ENCODE peak calls at places on chromosomes 13 and 19, in four cellular contexts. H is adrenal gland; C is CD8-positive, alpha-beta T cell; K is GM23338. E is an unnamed sample.

GRCh38 chr13:90154311-90154960 is 1193.1 kb upstream of the MIR17HG start:
- DNase-seq in C (no peak), K (no peak), H (no peak), E (no peak)

GRCh38 chr13:31044658-31045620 is 112.5 kb downstream of the TEX26 start:
- DNase-seq in H (no peak), C (no peak), K (no peak), E (no peak)

GRCh38 chr19:371501-372160 is 27.0 kb upstream of the MIER2 start:
- DNase-seq in C (no peak), K (no peak), H (no peak), E (no peak)

GRCh38 chr19:18091217-18091608 is 4.5 kb upstream of the IL12RB1 start:
- DNase-seq in C (peak), H (peak), K (no peak), E (peak)

GRCh38 chr13:50026788-50027473 is 11.7 kb downstream of the KCNRG start:
- DNase-seq in H (no peak), C (no peak), K (no peak), E (no peak)

GRCh38 chr19:8261881-8262280 is 46.3 kb downstream of the CD320 start:
- DNase-seq in H (no peak), C (no peak), K (no peak), E (no peak)

GRCh38 chr13:40780822-40781401 is 8.5 kb upstream of the SLC25A15 start:
- DNase-seq in H (no peak), C (no peak), K (peak), E (no peak)

GRCh38 chr19:2575734-2576481 is 100.0 kb downstream of the GADD45B start:
- DNase-seq in H (peak), K (no peak), C (no peak), E (peak)

GRCh38 chr19:1001538-1002166 is 1.4 kb downstream of the GRIN3B start:
- DNase-seq in K (peak), H (no peak), C (peak), E (no peak)

GRCh38 chr13:70964124-70964523 is 855.9 kb upstream of the KLHL1 start:
- DNase-seq in H (no peak), K (no peak), C (no peak), E (no peak)

GRCh38 chr13:89951341-89951740 is 1396.1 kb upstream of the MIR17HG start:
- DNase-seq in C (no peak), H (no peak), K (no peak), E (no peak)

GRCh38 chr19:58345558-58345957 is 7.7 kb downstream of the A1BG start:
- DNase-seq in C (no peak), K (no peak), H (no peak), E (no peak)

GRCh38 chr19:15265849-15266248 is 33.6 kb upstream of the EPHX3 start:
- DNase-seq in H (peak), C (no peak), K (no peak), E (peak)

GRCh38 chr13:109256866-109257760 is 529.3 kb downstream of the IRS2 start:
- DNase-seq in H (peak), K (peak), C (no peak), E (no peak)

GRCh38 chr13:98977568-98978270 is at the start of gene DOCK9:
- DNase-seq in K (peak), H (no peak), C (no peak), E (peak)

GRCh38 chr13:25982908-25983307 is 68.9 kb downstream of the SHISA2 start:
- DNase-seq in K (no peak), H (no peak), C (no peak), E (no peak)

GRCh38 chr19:947707-948533 is 22.1 kb downstream of the ARID3A start:
- DNase-seq in H (peak), C (no peak), K (no peak), E (peak)

GRCh38 chr19:45939792-45940514 is 25.4 kb upstream of the NANOS2 start:
- DNase-seq in K (peak), H (no peak), C (no peak), E (no peak)

GRCh38 chr19:30077851-30078355 is 135.9 kb downstream of the URI1 start:
- DNase-seq in H (no peak), C (no peak), K (no peak), E (no peak)

GRCh38 chr19:3201072-3201700 is 15.5 kb downstream of the NCLN start:
- DNase-seq in K (no peak), H (no peak), C (no peak), E (no peak)

GRCh38 chr19:8638078-8638619 is 7.7 kb downstream of the NFILZ start:
- DNase-seq in K (no peak), C (no peak), H (peak), E (peak)

GRCh38 chr19:2332341-2333026 is 4.0 kb downstream of the SPPL2B start:
- DNase-seq in K (no peak), C (peak), H (no peak), E (peak)

GRCh38 chr13:47679391-47679790 is 321.7 kb downstream of the SUCLA2 start:
- DNase-seq in H (no peak), K (no peak), C (no peak), E (no peak)

GRCh38 chr13:60759499-60759898 is 362.5 kb downstream of the TDRD3 start:
- DNase-seq in K (peak), H (peak), C (no peak), E (no peak)

GRCh38 chr13:94305934-94306333 is 173.5 kb downstream of the DCT start:
- DNase-seq in K (no peak), H (no peak), C (no peak), E (no peak)

GRCh38 chr13:67630640-67631039 is 400.5 kb upstream of the PCDH9 start:
- DNase-seq in K (peak), C (no peak), H (no peak), E (no peak)

GRCh38 chr13:73849292-73849691 is 284.9 kb downstream of the KLF12 start:
- DNase-seq in K (peak), H (no peak), C (no peak), E (no peak)

DNA sequence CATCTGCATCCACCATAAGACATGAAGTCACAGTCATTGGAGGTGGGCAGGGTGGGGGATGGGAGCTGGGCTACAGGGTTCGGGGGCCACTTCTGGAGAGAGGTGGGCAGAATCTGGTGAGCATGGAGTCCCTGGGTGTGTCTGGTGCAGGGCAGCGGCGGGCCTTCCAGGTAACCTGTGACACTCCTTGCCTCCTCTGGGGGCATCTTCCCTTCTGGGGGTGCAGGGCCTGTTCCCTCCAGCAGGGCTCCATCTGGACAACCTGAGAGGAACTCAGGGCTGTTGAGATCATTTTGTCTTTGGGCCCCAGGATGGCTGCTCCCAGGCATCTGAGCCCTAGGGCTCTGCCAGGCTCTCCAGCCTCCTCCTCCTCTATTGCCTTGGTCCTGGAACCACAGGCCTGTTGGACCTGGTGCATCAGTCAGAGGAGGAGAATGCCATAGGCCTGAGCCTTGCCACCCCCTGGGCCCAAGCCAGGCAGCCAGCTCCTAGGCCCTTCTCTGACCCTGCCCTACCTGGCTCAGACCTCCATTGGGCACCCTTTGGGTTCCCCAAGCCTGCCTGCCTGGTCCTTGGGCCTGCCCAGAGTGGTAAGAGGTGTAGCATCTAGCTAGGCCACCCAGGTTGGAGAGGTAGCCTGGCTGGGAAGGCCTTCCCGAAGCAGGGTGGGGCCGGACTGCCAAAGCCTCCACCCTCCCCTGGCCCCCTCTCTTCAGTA is 13.4 kb downstream of the LYL1 start:
- DNase-seq in C (no peak), H (no peak), K (peak), E (no peak)
- TF ChIP-seq CTCF in C (peak), H (peak), K (peak), E (peak)

GRCh38 chr19:47376589-47377144 is 27.6 kb downstream of the DHX34 start:
- DNase-seq in K (no peak), C (no peak), H (peak), E (no peak)
- H3K27ac ChIP-seq in K (no peak), C (no peak), H (no peak), E (peak)

DNA sequence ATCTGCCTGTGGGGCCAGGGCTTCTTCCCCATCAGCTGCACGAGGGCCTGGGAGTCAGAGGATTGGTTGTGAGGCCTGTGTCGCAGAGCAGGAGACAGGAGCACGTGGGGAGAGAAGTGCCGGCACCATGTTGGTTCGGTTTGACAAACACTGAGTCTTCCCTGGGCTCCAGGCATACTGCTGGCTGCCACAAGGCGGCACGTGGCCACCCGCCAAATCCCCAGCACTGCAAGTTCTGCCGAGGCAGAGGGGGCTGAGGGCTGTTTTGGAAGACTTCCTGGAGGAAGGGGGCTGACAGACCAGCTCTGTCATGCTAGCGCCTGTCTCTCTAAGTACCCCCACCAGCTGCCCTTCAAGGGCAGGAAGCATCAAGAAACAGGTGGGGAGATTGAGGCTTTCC is 9.5 kb downstream of the SHANK1 start:
- DNase-seq in H (no peak), K (no peak), C (no peak), E (no peak)
- TF ChIP-seq CTCF in H (no peak), K (peak), C (no peak), E (no peak)

GRCh38 chr13:112679381-112679780 is 10.5 kb upstream of the ATP11A start:
- DNase-seq in C (no peak), K (no peak), H (no peak), E (no peak)
- H3K27ac ChIP-seq in C (no peak), K (no peak), H (no peak), E (no peak)

GRCh38 chr13:22278336-22278929 is 607.6 kb downstream of the FGF9 start:
- DNase-seq in H (peak), K (peak), C (peak), E (peak)
- TF ChIP-seq CTCF in H (peak), K (peak), C (peak), E (peak)